ENCODE peak calls at places on chromosomes 1 and 21, in ten cellular contexts. P is GM23248, N is PC-9, O is hepatocyte, Y is colonic mucosa, E is thoracic aorta, T is AG04450, Q is left ventricle myocardium inferior, Z is adipocyte, R is transverse colon. C is an unnamed sample. For H3K9me3, the result is how much of the 10 kb centered on the place peaks cover.

GRCh38 chr21:41880153-41880552 is 1.0 kb upstream of the PRDM15 start:
- DNase-seq in R (no peak), E (no peak), P (no peak), Z (no peak), N (no peak), Q (no peak), T (no peak), O (no peak), Y (no peak), C (no peak)

GRCh38 chr1:97186381-97186780 is 464.8 kb downstream of the PTBP2 start:
- DNase-seq in Q (no peak), R (no peak), Z (no peak), E (no peak), N (no peak), O (no peak), T (no peak), P (peak), Y (no peak), C (no peak)

GRCh38 chr1:204288061-204288588 is 71.6 kb downstream of the PLEKHA6 start:
- DNase-seq in R (peak), O (peak), P (peak), N (peak), Q (peak), Z (no peak), T (no peak), Y (peak), E (no peak), C (no peak)

GRCh38 chr1:156566436-156566835 is 5.9 kb downstream of the IQGAP3 start:
- DNase-seq in E (no peak), R (no peak), P (no peak), T (no peak), N (no peak), Y (no peak), O (no peak), Z (no peak), Q (no peak), C (no peak)

GRCh38 chr1:230171337-230172015 is 104.4 kb downstream of the GALNT2 start:
- DNase-seq in N (no peak), E (no peak), O (no peak), Z (peak), T (peak), Y (no peak), R (no peak), P (peak), Q (no peak), C (no peak)

GRCh38 chr1:212754193-212754592 is 37.4 kb downstream of the NSL1 start:
- DNase-seq in O (no peak), Y (no peak), E (no peak), Q (no peak), Z (no peak), T (no peak), N (no peak), R (no peak), P (no peak), C (no peak)

GRCh38 chr1:70847013-70847412 is 200.6 kb downstream of the PTGER3 start:
- DNase-seq in Q (no peak), P (no peak), N (no peak), E (no peak), R (no peak), T (no peak), O (no peak), Z (no peak), Y (no peak), C (no peak)

GRCh38 chr21:34881894-34882371 is 167.2 kb downstream of the RUNX1 start:
- DNase-seq in N (no peak), P (peak), R (no peak), Q (no peak), O (no peak), T (peak), E (no peak), Y (peak), Z (peak), C (peak)

GRCh38 chr1:95368178-95368577 is 134.2 kb downstream of the RWDD3 start:
- DNase-seq in O (no peak), N (no peak), P (no peak), Q (no peak), E (no peak), Y (no peak), Z (no peak), R (no peak), T (no peak), C (no peak)

GRCh38 chr1:20266141-20266540 is 24.5 kb upstream of the VWA5B1 start:
- DNase-seq in N (no peak), E (no peak), Z (no peak), P (peak), Y (no peak), R (no peak), O (no peak), T (no peak), Q (no peak), C (no peak)

GRCh38 chr1:226814751-226815496 is 55.5 kb upstream of the PSEN2 start:
- DNase-seq in Z (peak), O (peak), P (peak), Y (peak), T (peak), Q (peak), E (peak), N (peak), R (peak), C (peak)

GRCh38 chr1:33080885-33081553 is at the start of gene AZIN2:
- DNase-seq in P (peak), O (peak), Q (peak), Z (peak), R (peak), E (peak), Y (peak), T (peak), N (peak), C (peak)

DNA sequence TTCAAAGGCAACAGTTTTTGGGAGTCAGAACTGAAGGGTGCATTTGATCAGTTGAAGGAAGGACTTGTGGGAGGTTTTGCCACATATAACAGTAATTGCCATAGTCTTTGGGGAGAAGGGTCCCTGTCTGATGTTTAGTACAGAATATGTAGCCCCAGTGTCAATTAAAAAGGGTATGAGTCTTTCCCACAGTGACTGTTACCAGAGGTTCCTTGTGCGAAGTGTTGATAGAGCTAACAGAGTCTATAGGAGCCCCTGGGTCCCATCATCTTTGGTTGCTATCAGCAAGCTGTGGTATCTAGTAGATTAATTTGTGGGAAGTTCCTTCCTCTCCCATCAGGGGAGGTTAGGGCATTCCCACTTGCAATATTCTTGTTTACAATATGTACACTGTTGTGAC is 329.2 kb downstream of the PTPRU start:
- DNase-seq in T (no peak), E (no peak), Q (no peak), P (no peak), O (no peak), N (no peak), Y (no peak), R (no peak), Z (no peak), C (no peak)
- H3K9me3 ChIP-seq in T (under half), E (under half), Q (half or more), P (under half), O (under half), N (under half), Y (under half), R (under half), Z (half or more), C (under half)

GRCh38 chr21:40242586-40242985 is 375.3 kb downstream of the PCP4 start:
- DNase-seq in O (no peak), E (no peak), T (no peak), R (no peak), Q (no peak), Y (no peak), Z (no peak), N (no peak), P (no peak), C (peak)

GRCh38 chr21:40243676-40244075 is 376.4 kb downstream of the PCP4 start:
- DNase-seq in N (no peak), Z (no peak), T (no peak), Y (no peak), P (no peak), R (no peak), Q (no peak), E (no peak), O (no peak), C (peak)

GRCh38 chr21:40245021-40245420 is 377.8 kb downstream of the PCP4 start:
- DNase-seq in Z (no peak), T (no peak), R (no peak), Y (no peak), O (no peak), Q (no peak), P (no peak), E (no peak), N (no peak), C (peak)
- H3K9me3 ChIP-seq in Z (under half), T (under half), R (under half), Y (under half), O (under half), Q (under half), P (under half), E (under half), N (under half), C (under half)

GRCh38 chr1:2815551-2815950 is 14.1 kb upstream of the TTC34 start:
- DNase-seq in Y (no peak), N (no peak), O (no peak), Z (no peak), T (no peak), Q (no peak), E (no peak), P (no peak), R (no peak), C (no peak)
- H3K9me3 ChIP-seq in Y (under half), N (under half), O (under half), Z (under half), T (half or more), Q (under half), E (under half), P (under half), R (under half), C (under half)

GRCh38 chr1:190738321-190738720 is 260.7 kb upstream of the BRINP3 start:
- DNase-seq in N (no peak), Q (no peak), E (no peak), R (no peak), T (peak), Y (no peak), O (no peak), P (peak), Z (peak), C (no peak)
- H3K9me3 ChIP-seq in N (under half), Q (under half), E (under half), R (under half), T (under half), Y (under half), O (under half), P (under half), Z (under half), C (under half)

GRCh38 chr1:42734201-42735035 is 5.6 kb downstream of the CLDN19 start:
- DNase-seq in Q (no peak), Z (no peak), Y (no peak), P (no peak), T (no peak), O (peak), N (no peak), E (no peak), R (no peak), C (peak)

GRCh38 chr1:42732126-42732680 is 7.8 kb downstream of the CLDN19 start:
- DNase-seq in R (no peak), T (no peak), E (no peak), Y (no peak), P (no peak), Q (no peak), O (no peak), N (no peak), Z (no peak), C (peak)

GRCh38 chr1:42730002-42730401 is 10.0 kb downstream of the CLDN19 start:
- DNase-seq in Z (no peak), Q (no peak), Y (no peak), P (no peak), T (no peak), N (no peak), R (no peak), E (no peak), O (no peak), C (no peak)

GRCh38 chr1:42733415-42734200 is 6.4 kb downstream of the CLDN19 start:
- DNase-seq in E (no peak), R (no peak), Y (no peak), T (no peak), P (no peak), Q (no peak), O (no peak), Z (no peak), N (no peak), C (peak)

GRCh38 chr1:42730988-42731387 is 9.0 kb downstream of the CLDN19 start:
- DNase-seq in O (no peak), Z (no peak), Q (no peak), P (peak), Y (peak), T (no peak), N (no peak), E (no peak), R (peak), C (no peak)
- H3K9me3 ChIP-seq in O (under half), Z (under half), Q (under half), P (under half), Y (under half), T (under half), N (under half), E (under half), R (under half), C (under half)

DNA sequence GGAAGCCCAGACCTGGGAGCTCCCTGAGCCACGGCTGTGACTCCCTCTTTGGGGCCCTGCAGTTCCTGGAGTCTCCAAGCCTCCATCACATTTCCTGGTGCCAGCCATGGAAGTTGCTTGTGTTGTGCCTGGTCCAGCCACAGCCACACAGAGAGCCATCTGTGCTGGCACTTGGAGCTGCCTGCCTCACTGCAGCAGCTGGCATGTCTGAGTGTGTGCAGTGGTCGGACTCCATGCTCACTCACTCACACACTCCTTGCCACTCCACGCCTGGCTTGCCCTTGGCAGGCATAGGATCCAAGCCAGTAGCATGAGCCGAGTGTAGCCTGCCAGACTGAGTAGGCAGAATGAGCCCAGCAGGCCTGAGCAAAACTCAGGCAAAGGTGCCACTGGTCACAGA is 516.3 kb upstream of the BEND5 start:
- DNase-seq in Y (no peak), N (no peak), R (no peak), E (no peak), Q (no peak), T (no peak), Z (no peak), O (no peak), P (no peak), C (no peak)
- H3K9me3 ChIP-seq in Y (under half), N (under half), R (under half), E (under half), Q (under half), T (under half), Z (under half), O (under half), P (under half), C (under half)